ENCODE peak calls at places on chromosomes 1 and 21, in seven cellular contexts. Y is H1, A is SK-N-SH, U is K562, G is HCT116, L is HepG2, Z is GM12878. O is an unnamed sample.

GRCh38 chr1:198734323-198735008 is 95.6 kb downstream of the PTPRC start:
- DNase-seq in Y (no peak), A (no peak), U (no peak), G (no peak), L (no peak), Z (peak), O (no peak)

GRCh38 chr1:76012341-76013208 is 62.0 kb upstream of the ST6GALNAC3 start:
- DNase-seq in Y (no peak), A (no peak), U (no peak), G (no peak), L (no peak), Z (no peak), O (no peak)

GRCh38 chr1:79059361-79059760 is 52.8 kb upstream of the ADGRL4 start:
- DNase-seq in Y (no peak), A (no peak), U (no peak), G (no peak), L (no peak), Z (no peak), O (no peak)

GRCh38 chr1:77565321-77565720 is 117.1 kb downstream of the ZZZ3 start:
- DNase-seq in Y (no peak), A (no peak), U (no peak), G (no peak), L (no peak), Z (no peak), O (no peak)

GRCh38 chr1:179229214-179230140 is at the start of gene ABL2:
- DNase-seq in Y (peak), A (peak), U (peak), G (peak), L (peak), Z (no peak), O (peak)

GRCh38 chr1:151476083-151476482 is 16.8 kb upstream of the POGZ start:
- DNase-seq in Y (no peak), A (no peak), U (no peak), G (no peak), L (no peak), Z (no peak), O (no peak)

GRCh38 chr1:242515555-242515954 is 8.9 kb downstream of the PLD5 start:
- DNase-seq in Y (no peak), A (no peak), U (no peak), G (no peak), L (no peak), Z (no peak), O (no peak)

GRCh38 chr1:241118049-241118448 is 239.0 kb downstream of the RGS7 start:
- DNase-seq in Y (no peak), A (no peak), U (no peak), G (no peak), L (no peak), Z (no peak), O (no peak)

GRCh38 chr1:118223426-118223825 is 38.4 kb upstream of the SPAG17 start:
- DNase-seq in Y (peak), A (no peak), U (no peak), G (no peak), L (peak), Z (no peak), O (no peak)

GRCh38 chr1:160206421-160207117 is 1.4 kb downstream of the PEA15 start:
- DNase-seq in Y (no peak), A (peak), U (peak), G (no peak), L (no peak), Z (no peak), O (no peak)

GRCh38 chr1:165726169-165726568 is 27.8 kb upstream of the ALDH9A1 start:
- DNase-seq in Y (no peak), A (no peak), U (no peak), G (no peak), L (no peak), Z (no peak), O (no peak)

GRCh38 chr1:119986007-119986497 is 83.4 kb downstream of the NOTCH2 start:
- DNase-seq in Y (no peak), A (no peak), U (no peak), G (no peak), L (no peak), Z (no peak), O (no peak)

GRCh38 chr1:65890201-65890600 is 97.5 kb downstream of the PDE4B start:
- DNase-seq in Y (no peak), A (no peak), U (no peak), G (no peak), L (no peak), Z (no peak), O (no peak)
- TF ChIP-seq JUND in Y (no peak), A (no peak), U (no peak), G (no peak), L (no peak), Z (no peak), O (no peak)

GRCh38 chr1:228093050-228093906 is 9.8 kb downstream of the C1orf35 start:
- DNase-seq in Y (no peak), A (no peak), U (no peak), G (no peak), L (no peak), Z (no peak), O (peak)

GRCh38 chr1:228096416-228097332 is 6.5 kb downstream of the C1orf35 start:
- DNase-seq in Y (no peak), A (peak), U (no peak), G (no peak), L (no peak), Z (no peak), O (no peak)

GRCh38 chr1:228095938-228096337 is 7.2 kb downstream of the C1orf35 start:
- DNase-seq in Y (no peak), A (peak), U (no peak), G (no peak), L (no peak), Z (no peak), O (no peak)

GRCh38 chr1:228094432-228095016 is 8.6 kb downstream of the C1orf35 start:
- DNase-seq in Y (no peak), A (peak), U (no peak), G (no peak), L (no peak), Z (no peak), O (peak)

DNA sequence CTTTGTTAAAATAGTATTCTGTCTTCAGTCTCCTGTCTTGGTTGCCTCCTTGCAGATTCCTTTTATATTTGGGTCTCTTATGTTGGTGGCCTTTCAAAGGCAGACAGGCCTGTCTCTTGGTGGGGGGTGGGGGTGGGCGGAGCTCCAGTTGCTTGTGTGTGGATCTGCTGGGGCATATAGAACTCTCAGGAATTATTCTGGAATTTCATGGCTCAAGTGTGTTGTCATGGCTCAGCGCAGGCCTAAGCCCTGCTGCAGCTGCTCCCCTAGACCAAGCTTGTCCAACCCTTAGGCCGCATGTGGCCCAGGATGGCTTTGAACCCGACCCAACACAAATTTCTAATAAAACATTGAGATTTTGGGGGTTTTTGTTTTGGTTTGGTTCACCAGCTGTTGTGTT is 8.0 kb downstream of the C1orf35 start:
- DNase-seq in Y (no peak), A (peak), U (no peak), G (no peak), L (no peak), Z (no peak), O (peak)
- TF ChIP-seq JUND in Y (no peak), A (no peak), U (no peak), G (no peak), L (no peak), Z (no peak), O (no peak)

GRCh38 chr21:26756491-26757159 is 88.6 kb downstream of the ADAMTS1 start:
- DNase-seq in Y (no peak), A (no peak), U (no peak), G (no peak), L (no peak), Z (no peak), O (no peak)
- TF ChIP-seq JUND in Y (no peak), A (no peak), U (no peak), G (no peak), L (no peak), Z (no peak), O (no peak)

DNA sequence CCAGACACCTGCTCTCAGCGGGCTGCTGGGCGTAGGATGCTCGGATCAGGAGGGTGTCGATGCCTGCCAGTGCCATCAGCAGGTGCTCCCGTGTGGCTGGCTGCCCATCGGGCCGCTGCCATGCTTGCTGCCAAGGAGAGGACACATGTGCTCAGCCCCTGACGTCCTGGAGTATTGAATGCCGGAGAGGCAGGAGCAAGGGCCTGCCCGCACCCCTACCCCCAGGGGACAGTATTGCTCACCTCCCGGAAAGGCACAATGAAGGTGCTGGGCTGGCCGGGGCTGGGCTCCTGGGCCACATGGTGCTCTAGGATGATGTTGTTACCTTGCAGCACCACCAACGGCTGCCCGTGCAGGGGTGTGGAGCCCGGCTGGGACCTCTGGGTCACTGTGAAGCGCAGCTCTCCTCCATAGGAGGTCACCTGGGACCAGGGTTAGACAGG is 61.5 kb downstream of the HSPG2 start:
- DNase-seq in Y (no peak), A (no peak), U (no peak), G (no peak), L (no peak), Z (no peak), O (no peak)
- TF ChIP-seq JUND in Y (no peak), A (no peak), U (no peak), G (no peak), L (no peak), Z (no peak), O (no peak)

GRCh38 chr1:181044449-181044966 is 10.7 kb downstream of the MR1 start:
- DNase-seq in Y (no peak), A (no peak), U (no peak), G (no peak), L (peak), Z (peak), O (no peak)
- TF ChIP-seq JUND in Y (no peak), A (no peak), U (no peak), G (no peak), L (peak), Z (no peak), O (no peak)

GRCh38 chr1:21902378-21903012 is 34.6 kb downstream of the HSPG2 start:
- DNase-seq in Y (no peak), A (no peak), U (no peak), G (no peak), L (no peak), Z (no peak), O (no peak)
- TF ChIP-seq JUND in Y (no peak), A (no peak), U (no peak), G (no peak), L (no peak), Z (no peak), O (no peak)

GRCh38 chr1:201667479-201667878 is 128.6 kb downstream of the NAV1 start:
- DNase-seq in Y (no peak), A (no peak), U (no peak), G (no peak), L (no peak), Z (no peak), O (no peak)
- TF ChIP-seq JUND in Y (no peak), A (no peak), U (no peak), G (no peak), L (no peak), Z (no peak), O (no peak)

GRCh38 chr1:62981434-62981833 is 197.5 kb downstream of the ATG4C start:
- DNase-seq in Y (no peak), A (no peak), U (no peak), G (no peak), L (no peak), Z (no peak), O (no peak)

GRCh38 chr1:62977321-62977720 is 193.4 kb downstream of the ATG4C start:
- DNase-seq in Y (no peak), A (no peak), U (no peak), G (no peak), L (no peak), Z (no peak), O (no peak)

GRCh38 chr1:62978056-62978455 is 194.1 kb downstream of the ATG4C start:
- DNase-seq in Y (no peak), A (no peak), U (no peak), G (no peak), L (no peak), Z (no peak), O (no peak)
- TF ChIP-seq JUND in Y (no peak), A (no peak), U (no peak), G (no peak), L (no peak), Z (no peak), O (no peak)

GRCh38 chr1:208808301-208808700 is 564.1 kb upstream of the PLXNA2 start:
- DNase-seq in Y (no peak), A (no peak), U (no peak), G (no peak), L (no peak), Z (no peak), O (no peak)

GRCh38 chr1:208803371-208803811 is 559.2 kb upstream of the PLXNA2 start:
- DNase-seq in Y (no peak), A (no peak), U (no peak), G (no peak), L (no peak), Z (no peak), O (no peak)

GRCh38 chr1:208809876-208810275 is 565.7 kb upstream of the PLXNA2 start:
- DNase-seq in Y (no peak), A (no peak), U (no peak), G (no peak), L (no peak), Z (no peak), O (no peak)

DNA sequence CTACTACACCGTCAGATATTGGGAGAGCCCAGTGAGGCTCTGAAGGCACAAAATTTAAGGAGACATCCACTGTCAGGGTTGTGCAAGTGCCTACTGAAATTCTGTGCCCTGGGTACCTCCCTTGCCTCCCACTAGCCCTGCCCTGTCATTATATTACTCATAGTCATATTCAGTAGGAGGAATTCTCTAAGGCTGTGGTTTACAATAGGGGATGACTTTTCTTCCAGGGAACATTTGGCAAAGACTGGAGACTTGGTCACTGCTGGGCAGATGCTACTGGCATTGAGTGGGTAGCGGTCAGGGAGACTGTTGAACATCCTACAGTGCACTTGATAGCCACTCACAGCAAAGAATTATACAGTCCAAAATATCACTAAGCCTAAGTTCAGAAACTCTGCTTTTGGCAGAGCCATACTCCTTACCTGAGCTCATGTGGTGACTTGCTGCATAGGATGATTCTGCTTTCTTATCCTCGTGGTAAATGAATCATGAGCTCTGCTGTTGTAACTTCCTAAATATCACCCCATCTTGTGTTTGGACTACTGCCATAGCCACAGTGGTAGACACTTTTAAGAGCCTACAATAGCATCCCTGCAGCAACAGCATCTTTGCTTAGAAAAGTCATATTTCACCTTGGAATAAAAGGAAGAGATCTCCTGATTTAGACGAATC is 563.4 kb upstream of the PLXNA2 start:
- DNase-seq in Y (no peak), A (no peak), U (no peak), G (no peak), L (no peak), Z (no peak), O (no peak)
- TF ChIP-seq JUND in Y (no peak), A (no peak), U (no peak), G (no peak), L (no peak), Z (no peak), O (no peak)

DNA sequence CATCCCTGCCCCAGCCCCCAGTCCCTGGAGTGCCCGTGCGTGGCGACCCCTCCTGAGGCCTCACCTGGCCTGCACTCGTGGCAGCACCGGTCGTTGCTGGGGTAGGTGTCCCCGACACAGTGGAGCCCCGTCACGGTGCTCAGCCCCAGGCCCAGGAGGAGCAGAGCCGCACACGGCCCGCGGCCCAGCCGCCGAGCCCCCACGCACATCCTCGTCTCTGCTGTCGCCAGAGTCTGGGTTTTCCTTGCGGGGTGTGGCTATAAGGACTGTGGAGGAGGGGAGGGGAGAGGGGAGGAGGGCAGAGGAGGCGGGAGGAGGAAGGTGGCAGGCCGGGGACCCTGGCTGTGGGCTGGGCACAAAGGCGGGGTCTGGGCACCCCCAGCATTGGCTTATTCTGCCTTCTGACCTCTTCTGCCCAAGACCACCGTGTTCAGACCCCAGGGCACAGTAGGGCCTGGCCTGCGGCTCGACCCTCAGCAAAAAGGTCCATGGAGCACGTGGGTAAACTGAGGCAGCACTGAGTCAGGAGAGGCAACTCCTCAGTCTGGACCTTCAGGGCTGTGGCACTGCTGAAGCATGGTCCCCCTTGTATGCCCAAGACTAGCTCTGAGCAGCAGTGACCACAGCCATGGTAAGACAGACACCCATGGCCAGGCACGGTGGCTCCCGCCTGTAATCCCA is at the start of gene TNFRSF4:
- DNase-seq in Y (no peak), A (no peak), U (no peak), G (no peak), L (no peak), Z (no peak), O (no peak)
- TF ChIP-seq JUND in Y (no peak), A (no peak), U (no peak), G (no peak), L (no peak), Z (no peak), O (no peak)

O was measured in T47D.